ENCODE peak calls at places on chromosomes 4 and X, in nine cellular contexts. Y, U, W, E, J, F, I, N and K are unnamed samples.

GRCh38 chrX:150324035-150324728 is 38.9 kb upstream of the MAMLD1 start:
- DNase-seq in N (no peak), I (no peak), Y (no peak), U (no peak), E (no peak), J (peak), F (no peak), W (no peak), K (no peak)

GRCh38 chr4:81352476-81352875 is 119.2 kb downstream of the RASGEF1B start:
- DNase-seq in E (no peak), F (no peak), J (no peak), W (no peak), I (no peak), Y (no peak), N (no peak), U (no peak), K (no peak)

GRCh38 chrX:139211568-139212182 is 318.9 kb upstream of the F9 start:
- DNase-seq in J (no peak), I (no peak), F (no peak), W (no peak), U (peak), N (no peak), E (no peak), Y (no peak), K (no peak)

GRCh38 chr4:180962268-180962667 is 1280.9 kb upstream of the TENM3 start:
- DNase-seq in N (no peak), J (no peak), Y (no peak), E (no peak), I (no peak), F (no peak), W (no peak), U (no peak), K (no peak)

GRCh38 chrX:14409341-14409740 is 120.0 kb upstream of the GLRA2 start:
- DNase-seq in Y (no peak), F (no peak), J (no peak), E (no peak), W (no peak), I (no peak), N (no peak), U (no peak), K (no peak)

GRCh38 chr4:60042231-60042652 is 1157.9 kb upstream of the ADGRL3 start:
- DNase-seq in W (no peak), J (no peak), I (no peak), U (no peak), F (no peak), E (no peak), N (no peak), Y (no peak), K (no peak)

GRCh38 chrX:32545100-32545499 is 666.2 kb downstream of the DMD start:
- DNase-seq in F (no peak), I (no peak), E (no peak), W (no peak), N (no peak), Y (no peak), U (no peak), J (no peak), K (no peak)

GRCh38 chr4:148238797-148239196 is 203.4 kb downstream of the NR3C2 start:
- DNase-seq in I (no peak), F (no peak), Y (no peak), N (no peak), U (no peak), W (no peak), E (no peak), J (no peak), K (no peak)

GRCh38 chrX:154396948-154397887 is 959 bp upstream of the RPL10 start:
- DNase-seq in J (peak), N (peak), F (peak), E (peak), W (peak), Y (no peak), U (peak), I (no peak), K (no peak)

GRCh38 chr4:183840311-183840710 is 64.8 kb upstream of the STOX2 start:
- DNase-seq in W (peak), F (peak), N (peak), Y (peak), I (peak), E (peak), J (peak), U (peak), K (no peak)

GRCh38 chr4:166460769-166461550 is 587.9 kb downstream of the TLL1 start:
- DNase-seq in U (no peak), J (peak), F (no peak), N (no peak), Y (no peak), E (no peak), W (no peak), I (no peak), K (no peak)

GRCh38 chr4:101356928-101357327 is 9.6 kb upstream of the PPP3CA start:
- DNase-seq in W (no peak), I (no peak), Y (no peak), E (no peak), N (no peak), U (no peak), F (no peak), J (peak), K (no peak)

GRCh38 chr4:77040856-77041576 is 34.8 kb downstream of the CCNI start:
- DNase-seq in E (no peak), F (no peak), J (no peak), Y (no peak), W (no peak), U (no peak), I (no peak), N (peak), K (no peak)

GRCh38 chr4:186918466-186918865 is 194.8 kb upstream of the FAT1 start:
- DNase-seq in J (no peak), I (no peak), F (no peak), N (no peak), Y (no peak), E (no peak), U (no peak), W (no peak), K (no peak)

GRCh38 chr4:141788169-141788915 is 152.0 kb downstream of the IL15 start:
- DNase-seq in E (no peak), W (no peak), I (no peak), U (no peak), J (no peak), Y (no peak), F (no peak), N (no peak), K (no peak)

GRCh38 chr4:105807496-105807895 is 87.8 kb upstream of the NPNT start:
- DNase-seq in F (no peak), I (no peak), J (no peak), Y (no peak), U (no peak), N (no peak), W (no peak), E (no peak), K (no peak)

GRCh38 chrX:10685923-10686595 is 65.7 kb upstream of the MID1 start:
- DNase-seq in U (no peak), F (no peak), Y (no peak), E (no peak), J (no peak), I (no peak), N (no peak), W (no peak), K (no peak)

GRCh38 chrX:110504947-110505346 is 146.3 kb downstream of the RTL9 start:
- DNase-seq in E (no peak), N (no peak), U (no peak), Y (no peak), I (no peak), J (no peak), F (no peak), W (no peak), K (no peak)

GRCh38 chrX:40262641-40263560 is 165.1 kb upstream of the BCOR start:
- DNase-seq in N (no peak), W (no peak), F (no peak), Y (no peak), U (peak), J (peak), E (no peak), I (no peak), K (no peak)

GRCh38 chr4:25106363-25107151 is 53.7 kb downstream of the SEPSECS start:
- DNase-seq in Y (no peak), N (no peak), I (no peak), J (no peak), U (peak), W (no peak), E (no peak), F (no peak), K (no peak)

GRCh38 chr4:38368612-38369011 is 295.4 kb upstream of the KLF3 start:
- DNase-seq in U (no peak), W (no peak), E (no peak), I (no peak), Y (no peak), N (no peak), J (peak), F (no peak), K (no peak)

GRCh38 chrX:150361777-150362351 is 1.3 kb upstream of the MAMLD1 start:
- DNase-seq in N (peak), I (no peak), Y (no peak), E (no peak), F (no peak), W (no peak), U (peak), J (no peak), K (no peak)

GRCh38 chr4:155629183-155629825 is 37.3 kb upstream of the GUCY1A1 start:
- DNase-seq in I (no peak), Y (no peak), W (no peak), F (no peak), U (no peak), N (no peak), E (no peak), J (no peak), K (no peak)

GRCh38 chrX:77451041-77451440 is 3.9 kb downstream of the FGF16 start:
- DNase-seq in I (no peak), E (no peak), F (no peak), W (no peak), N (no peak), U (no peak), J (peak), Y (no peak), K (no peak)

GRCh38 chrX:141928432-141928831 is 24.7 kb downstream of the MAGEC1 start:
- DNase-seq in J (no peak), Y (no peak), F (no peak), W (no peak), U (no peak), I (no peak), N (no peak), E (no peak), K (no peak)

GRCh38 chr4:113893546-113893945 is 85.9 kb downstream of the ARSJ start:
- DNase-seq in U (no peak), W (no peak), N (no peak), I (no peak), J (no peak), F (no peak), E (no peak), Y (no peak), K (no peak)

GRCh38 chrX:68831405-68832100 is 2.7 kb downstream of the EFNB1 start:
- DNase-seq in Y (no peak), F (no peak), W (no peak), N (no peak), J (no peak), E (no peak), U (peak), I (no peak), K (no peak)

GRCh38 chr4:43394976-43395375 is 502.5 kb downstream of the GRXCR1 start:
- DNase-seq in F (no peak), U (no peak), N (no peak), J (no peak), Y (no peak), I (no peak), E (no peak), W (no peak), K (no peak)

GRCh38 chrX:38939067-38939466 is 137.8 kb downstream of the MID1IP1 start:
- DNase-seq in J (peak), W (no peak), I (no peak), E (no peak), N (no peak), U (no peak), F (no peak), Y (no peak), K (no peak)

GRCh38 chrX:119132961-119133360 is 5.3 kb upstream of the KIAA1210 start:
- DNase-seq in Y (no peak), N (no peak), J (no peak), U (no peak), E (no peak), W (no peak), F (no peak), I (no peak), K (no peak)

GRCh38 chrX:107871136-107871535 is 45.5 kb downstream of the MID2 start:
- DNase-seq in I (no peak), J (no peak), F (no peak), N (no peak), W (no peak), Y (no peak), U (peak), E (no peak), K (no peak)